ENCODE peak calls at places on chromosomes 16 and 17, in five cellular contexts. Y, R, S, W and J are unnamed samples.

GRCh38 chr17:79065105-79065670 is 9.4 kb upstream of the ENGASE start:
- DNase-seq in Y (peak; percentile 77), R (no peak), S (no peak), W (no peak), J (no peak)

GRCh38 chr17:41784207-41784744 is 2.2 kb downstream of the JUP start:
- DNase-seq in Y (peak; percentile 75), R (peak; percentile 76), S (peak; percentile 58), W (peak; percentile 66), J (no peak)

GRCh38 chr17:27489045-27489715 is 32.9 kb downstream of the KSR1 start:
- DNase-seq in Y (no peak), R (peak; percentile 68), S (peak; percentile 79), W (peak; percentile 62), J (no peak)

GRCh38 chr17:282912-283882 is 69.4 kb downstream of the RPH3AL start:
- DNase-seq in Y (no peak), R (peak; percentile 1), S (no peak), W (no peak), J (no peak)

GRCh38 chr16:11232852-11233726 is 22.9 kb downstream of the SOCS1 start:
- DNase-seq in Y (peak; percentile 75), R (no peak), S (peak; percentile 53), W (peak; percentile 24), J (no peak)

GRCh38 chr17:75428775-75429469 is 23.4 kb upstream of the GRB2 start:
- DNase-seq in Y (no peak), R (peak; percentile 24), S (no peak), W (peak; percentile 15), J (peak; percentile 74)

GRCh38 chr17:34997355-34997862 is 17.1 kb downstream of the LIG3 start:
- DNase-seq in Y (no peak), R (peak; percentile 77), S (peak; percentile 69), W (peak; percentile 78), J (peak; percentile 72)

GRCh38 chr17:63955232-63955631 is 17.5 kb downstream of the SCN4A start:
- DNase-seq in Y (no peak), R (no peak), S (no peak), W (no peak), J (no peak)

GRCh38 chr17:29070795-29071194 is 27.9 kb downstream of the PIPOX start:
- DNase-seq in Y (no peak), R (no peak), S (no peak), W (no peak), J (no peak)

GRCh38 chr16:47503936-47504335 is 42.8 kb downstream of the PHKB start:
- DNase-seq in Y (no peak), R (no peak), S (no peak), W (no peak), J (peak; percentile 16)

GRCh38 chr16:80899804-80900592 is 95.6 kb upstream of the CDYL2 start:
- DNase-seq in Y (no peak), R (peak; percentile 63), S (peak; percentile 66), W (peak; percentile 83), J (peak; percentile 71)

GRCh38 chr16:21250072-21250923 is 16.8 kb downstream of the ANKS4B start:
- DNase-seq in Y (no peak), R (no peak), S (no peak), W (no peak), J (no peak)

DNA sequence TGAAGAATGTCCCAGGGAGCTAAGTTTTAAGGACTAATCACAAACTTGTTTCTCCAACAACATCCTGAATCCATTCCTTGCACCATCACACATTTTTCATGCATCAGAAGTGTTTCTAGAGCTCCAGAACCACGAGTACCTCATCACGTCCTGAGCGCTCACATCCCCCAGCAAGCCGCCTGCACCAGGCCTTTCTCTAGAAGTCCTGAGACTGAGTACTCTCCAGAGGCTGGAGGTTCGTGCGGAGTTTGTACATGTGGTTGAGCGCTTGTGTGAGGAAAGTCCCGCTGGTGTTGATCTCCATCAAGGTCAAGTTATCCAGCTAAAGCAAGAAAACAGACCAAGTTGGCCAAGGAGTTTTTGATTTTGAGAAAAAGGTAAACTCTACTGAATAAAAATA is 10.7 kb downstream of the GINS2 start:
- DNase-seq in Y (no peak), R (no peak), S (no peak), W (no peak), J (no peak)
- H3K27ac ChIP-seq in Y (peak overlapping the region; percentile 52), R (no peak overlapping the region), S (no peak overlapping the region), W (no peak overlapping the region), J (no peak overlapping the region)

GRCh38 chr17:38867179-38867994 is 2.5 kb upstream of the LASP1 start:
- DNase-seq in Y (peak; percentile 79), R (peak; percentile 77), S (peak; percentile 74), W (peak; percentile 57), J (no peak)
- H3K4me3 ChIP-seq in Y (peak overlapping the region; percentile 100), R (peak overlapping the region; percentile 84), S (no peak overlapping the region), W (no peak overlapping the region), J (peak overlapping the region; percentile 98)

GRCh38 chr16:56669840-56670639 is 426 bp downstream of the MT1H start:
- DNase-seq in Y (peak; percentile 35), R (no peak), S (no peak), W (no peak), J (no peak)
- H3K27me3 ChIP-seq in Y (peaks cover 88% of the 10 kb centered on the region), R (no peaks in the 10 kb centered on the region), S (peaks cover 3% of the 10 kb centered on the region), W (peaks cover 98% of the 10 kb centered on the region), J (peaks cover 58% of the 10 kb centered on the region)

DNA sequence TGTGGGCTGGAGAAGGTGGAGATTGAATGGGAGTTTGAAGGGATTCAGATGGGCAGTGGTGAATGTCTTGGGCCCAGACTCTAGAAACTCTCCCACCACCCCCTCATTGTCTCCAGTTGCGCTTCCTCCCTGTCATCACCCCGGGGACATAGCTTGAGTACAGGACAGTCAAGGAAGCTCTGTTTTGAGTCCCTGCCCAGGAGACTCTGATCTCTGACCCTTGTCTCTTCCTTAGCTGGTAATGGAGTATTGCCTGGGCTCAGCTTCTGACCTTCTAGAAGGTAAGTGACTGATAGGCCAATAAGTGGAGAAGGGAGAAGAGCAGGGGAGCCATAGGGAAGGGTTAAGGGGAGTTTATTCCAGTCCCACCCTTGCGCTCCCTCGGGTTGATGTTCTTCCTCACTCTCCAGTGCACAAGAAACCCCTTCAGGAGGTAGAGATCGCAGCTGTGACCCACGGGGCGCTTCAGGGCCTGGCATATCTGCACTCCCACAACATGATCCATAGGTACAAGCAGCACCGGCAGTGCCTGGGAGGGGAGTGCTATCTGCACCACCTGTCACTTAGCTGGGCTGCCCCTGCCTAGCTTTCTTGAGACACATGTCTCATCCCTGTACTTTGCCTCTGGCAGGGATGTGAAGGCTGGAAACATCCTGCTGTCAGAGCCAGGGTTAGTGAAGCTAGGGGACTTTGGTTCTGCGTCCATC is 5.0 kb downstream of the TAOK2 start:
- DNase-seq in Y (no peak), R (no peak), S (no peak), W (no peak), J (no peak)
- H3K27ac ChIP-seq in Y (no peak overlapping the region), R (no peak overlapping the region), S (peak overlapping the region; percentile 49), W (peak overlapping the region; percentile 85), J (no peak overlapping the region)

DNA sequence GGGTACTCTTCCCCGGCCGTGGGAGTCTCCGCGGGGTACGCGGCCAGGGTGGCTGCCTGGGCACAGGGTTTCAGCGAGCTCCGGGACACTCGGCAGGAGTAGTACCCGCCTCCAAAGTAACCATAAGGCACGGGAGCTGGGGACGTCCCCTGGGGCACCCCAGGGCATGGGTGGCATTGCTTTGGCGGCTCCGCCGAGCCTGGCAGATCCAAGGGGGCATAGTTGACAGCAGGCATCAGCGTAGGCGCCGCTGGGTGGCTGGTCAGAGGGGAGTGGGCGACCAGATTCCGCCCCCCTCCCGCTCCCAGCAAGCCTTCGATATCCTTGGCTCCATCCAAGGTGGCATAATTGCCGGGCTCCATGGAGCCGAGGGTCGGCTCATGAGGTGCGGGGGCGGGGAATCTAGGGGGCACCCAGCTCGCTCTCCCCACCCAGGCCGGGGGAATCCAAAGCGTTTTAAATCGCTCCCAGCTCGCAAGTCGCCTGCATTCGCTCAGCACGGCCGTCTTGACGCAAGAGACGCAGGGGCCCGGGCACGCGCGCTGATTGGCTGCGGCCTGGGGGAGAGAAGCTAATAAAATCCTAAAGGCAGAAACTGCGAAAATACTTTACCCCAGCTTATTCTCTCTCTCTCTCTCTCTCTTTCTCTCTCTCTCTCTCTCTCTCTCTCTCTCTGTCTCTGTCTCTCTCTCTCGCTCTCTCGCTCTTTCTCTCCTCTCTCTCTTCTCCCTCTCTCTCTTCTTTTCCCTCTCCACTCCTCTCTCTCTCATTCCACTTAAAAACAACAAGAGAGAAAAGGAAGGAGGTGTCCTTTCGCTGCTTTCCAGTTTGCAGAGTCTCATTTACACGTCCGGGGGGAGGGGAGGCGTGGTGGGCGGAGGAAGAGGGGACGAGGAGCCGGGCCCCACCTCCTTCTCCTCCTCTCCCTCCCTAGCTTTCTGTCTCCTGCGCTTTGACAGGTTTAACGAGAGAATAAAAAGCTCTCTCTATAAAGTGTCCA is at the start of gene HOXB13:
- DNase-seq in Y (peak; percentile 77), R (no peak), S (no peak), W (no peak), J (no peak)
- H3K4me3 ChIP-seq in Y (peak within 1 kb of the TSS; percentile 50), R (no peak within 1 kb of the TSS), S (no peak within 1 kb of the TSS), W (peak within 1 kb of the TSS; percentile 11), J (no peak within 1 kb of the TSS)

GRCh38 chr16:54273566-54273965 is 13.0 kb downstream of the IRX3 start:
- DNase-seq in Y (no peak), R (no peak), S (no peak), W (no peak), J (no peak)

GRCh38 chr16:54269461-54269860 is 17.1 kb downstream of the IRX3 start:
- DNase-seq in Y (no peak), R (no peak), S (no peak), W (no peak), J (no peak)

GRCh38 chr16:54268766-54269165 is 17.8 kb downstream of the IRX3 start:
- DNase-seq in Y (no peak), R (no peak), S (no peak), W (no peak), J (no peak)

GRCh38 chr16:54268340-54268739 is 18.2 kb downstream of the IRX3 start:
- DNase-seq in Y (no peak), R (no peak), S (no peak), W (no peak), J (no peak)

DNA sequence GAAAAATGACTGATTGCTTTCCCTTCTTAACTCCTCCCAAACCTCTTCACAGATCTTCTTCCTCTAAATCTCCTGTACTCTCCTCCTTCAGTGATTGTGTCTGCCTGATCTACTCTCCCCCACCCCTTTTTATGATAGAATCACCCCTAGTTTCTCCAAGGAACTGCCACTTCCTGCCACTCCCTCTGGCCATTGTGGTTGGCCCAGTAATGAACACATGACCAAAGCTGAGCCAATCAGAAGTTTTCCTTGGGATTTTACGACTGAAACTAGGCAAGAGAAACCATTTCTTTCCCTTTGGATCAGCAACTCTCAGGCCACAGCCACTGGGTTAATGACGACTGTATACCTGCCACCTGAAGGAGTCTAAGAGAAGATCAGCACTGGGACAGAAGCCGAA is 15.9 kb downstream of the IRX3 start:
- DNase-seq in Y (no peak), R (no peak), S (no peak), W (no peak), J (no peak)
- H3K27me3 ChIP-seq in Y (no peaks in the 10 kb centered on the region), R (no peaks in the 10 kb centered on the region), S (peaks cover 3% of the 10 kb centered on the region), W (no peaks in the 10 kb centered on the region), J (no peaks in the 10 kb centered on the region)